ENCODE peak calls at places on chromosomes 7 and 10, in six cellular contexts. I is cardiac fibroblast, N is heart right ventricle, R is body of pancreas, M is fibroblast of mammary gland, H is A549. V is an unnamed sample.

GRCh38 chr10:128774979-128775378 is 648.8 kb upstream of the MKI67 start:
- DNase-seq in I (no peak), N (no peak), R (no peak), M (no peak), H (no peak), V (no peak)

GRCh38 chr7:76505168-76506080 is 4.9 kb upstream of the UPK3B start:
- DNase-seq in I (no peak), N (no peak), R (no peak), M (no peak), H (no peak), V (no peak)

GRCh38 chr7:64868469-64868868 is 34.6 kb upstream of the ZNF273 start:
- DNase-seq in I (no peak), N (no peak), R (no peak), M (no peak), H (no peak), V (no peak)

GRCh38 chr10:53403688-53404087 is 631.1 kb upstream of the MBL2 start:
- DNase-seq in I (no peak), N (peak), R (peak), M (no peak), H (no peak), V (no peak)

GRCh38 chr10:48547061-48547895 is 57.6 kb downstream of the ARHGAP22 start:
- DNase-seq in I (no peak), N (no peak), R (no peak), M (no peak), H (no peak), V (no peak)

GRCh38 chr10:71268247-71268691 is 50.8 kb upstream of the SLC29A3 start:
- DNase-seq in I (peak), N (no peak), R (no peak), M (peak), H (peak), V (no peak)

GRCh38 chr7:123979876-123980275 is 53.0 kb downstream of the TMEM229A start:
- DNase-seq in I (peak), N (no peak), R (no peak), M (peak), H (no peak), V (no peak)

GRCh38 chr10:71753091-71753959 is 20.0 kb downstream of the VSIR start:
- DNase-seq in I (no peak), N (no peak), R (peak), M (no peak), H (no peak), V (no peak)

GRCh38 chr10:90602815-90603600 is 254.8 kb downstream of the HTR7 start:
- DNase-seq in I (peak), N (no peak), R (peak), M (peak), H (no peak), V (peak)

GRCh38 chr7:26990268-26990667 is 105.5 kb downstream of the HOXA1 start:
- DNase-seq in I (no peak), N (no peak), R (no peak), M (peak), H (no peak), V (no peak)

GRCh38 chr10:62543981-62544380 is 169.8 kb downstream of the ZNF365 start:
- DNase-seq in I (no peak), N (no peak), R (no peak), M (no peak), H (no peak), V (no peak)

GRCh38 chr10:96407560-96408069 is 48.8 kb upstream of the OPALIN start:
- DNase-seq in I (no peak), N (no peak), R (no peak), M (no peak), H (no peak), V (no peak)

GRCh38 chr10:71213761-71214440 is 1.5 kb downstream of the UNC5B start:
- DNase-seq in I (peak), N (no peak), R (peak), M (peak), H (peak), V (no peak)

GRCh38 chr10:62653254-62653653 is 151.3 kb upstream of the ADO start:
- DNase-seq in I (no peak), N (no peak), R (no peak), M (no peak), H (no peak), V (no peak)

GRCh38 chr7:149820622-149821190 is 17.5 kb upstream of the ZNF862 start:
- DNase-seq in I (no peak), N (peak), R (no peak), M (no peak), H (no peak), V (no peak)

GRCh38 chr7:34430456-34430855 is 227.6 kb upstream of the NPSR1 start:
- DNase-seq in I (peak), N (no peak), R (no peak), M (peak), H (peak), V (no peak)

GRCh38 chr7:76371396-76371795 is 12.6 kb upstream of the YWHAG start:
- DNase-seq in I (no peak), N (no peak), R (no peak), M (no peak), H (no peak), V (no peak)

GRCh38 chr10:77513783-77514331 is 123.8 kb downstream of the KCNMA1 start:
- DNase-seq in I (peak), N (peak), R (peak), M (peak), H (peak), V (no peak)

GRCh38 chr10:27564381-27564780 is 60.3 kb downstream of the RAB18 start:
- DNase-seq in I (no peak), N (no peak), R (no peak), M (no peak), H (no peak), V (no peak)

GRCh38 chr10:88194041-88194887 is 330.8 kb downstream of the PTEN start:
- DNase-seq in I (peak), N (no peak), R (no peak), M (peak), H (no peak), V (no peak)

GRCh38 chr10:57218382-57218781 is 857.3 kb upstream of the ZWINT start:
- DNase-seq in I (no peak), N (no peak), R (no peak), M (no peak), H (no peak), V (no peak)
- H3K4me3 ChIP-seq in I (no peak), N (no peak), R (no peak), M (no peak), H (no peak), V (no peak)

GRCh38 chr7:83305027-83305426 is 142.3 kb upstream of the PCLO start:
- DNase-seq in I (no peak), N (no peak), R (no peak), M (no peak), H (no peak), V (no peak)

GRCh38 chr7:83301416-83301815 is 138.7 kb upstream of the PCLO start:
- DNase-seq in I (peak), N (no peak), R (no peak), M (peak), H (no peak), V (no peak)

GRCh38 chr7:83306487-83306886 is 143.8 kb upstream of the PCLO start:
- DNase-seq in I (peak), N (no peak), R (no peak), M (no peak), H (no peak), V (no peak)
- TF ChIP-seq CTCF in I (no peak), N (no peak), R (no peak), M (no peak), H (no peak), V (no peak)

GRCh38 chr10:30455816-30456215 is 21.8 kb downstream of the MAP3K8 start:
- DNase-seq in I (no peak), N (no peak), R (no peak), M (no peak), H (no peak), V (no peak)
- H3K4me3 ChIP-seq in I (no peak), N (peak), R (no peak), M (no peak), H (no peak), V (no peak)

GRCh38 chr10:59107147-59107546 is 69.3 kb upstream of the PHYHIPL start:
- DNase-seq in I (no peak), N (no peak), R (no peak), M (no peak), H (no peak), V (no peak)

GRCh38 chr10:59108886-59109288 is 67.6 kb upstream of the PHYHIPL start:
- DNase-seq in I (no peak), N (no peak), R (peak), M (no peak), H (no peak), V (no peak)

GRCh38 chr10:59108296-59108695 is 68.1 kb upstream of the PHYHIPL start:
- DNase-seq in I (no peak), N (no peak), R (no peak), M (no peak), H (no peak), V (no peak)

GRCh38 chr10:59104186-59104585 is 72.3 kb upstream of the PHYHIPL start:
- DNase-seq in I (no peak), N (no peak), R (no peak), M (no peak), H (no peak), V (no peak)

GRCh38 chr10:59106441-59106840 is 70.0 kb upstream of the PHYHIPL start:
- DNase-seq in I (no peak), N (no peak), R (no peak), M (no peak), H (no peak), V (no peak)
- TF ChIP-seq CTCF in I (no peak), N (no peak), R (no peak), M (no peak), H (no peak), V (no peak)